ENCODE peak calls at places on chromosomes 16 and 17, in four cellular contexts. E, V, C and J are unnamed samples.

GRCh38 chr17:18004901-18005305 is 32.2 kb downstream of the DRC3 start:
- DNase-seq in C (no peak), E (no peak), V (no peak), J (no peak)

GRCh38 chr17:48113201-48113676 is 5.7 kb downstream of the SNX11 start:
- DNase-seq in V (no peak), E (no peak), C (peak; percentile 47), J (no peak)

GRCh38 chr16:89473791-89474414 is 16.5 kb downstream of the ANKRD11 start:
- DNase-seq in V (no peak), C (no peak), E (peak; percentile 74), J (no peak)

GRCh38 chr17:8791910-8792270 is 7.3 kb downstream of the MFSD6L start:
- DNase-seq in C (peak; percentile 14), V (peak; percentile 16), E (peak; percentile 67), J (no peak)

GRCh38 chr16:23207485-23207884 is 24.9 kb downstream of the SCNN1G start:
- DNase-seq in E (no peak), C (no peak), V (no peak), J (no peak)

GRCh38 chr17:17204635-17205231 is 1.4 kb downstream of the PLD6 start:
- DNase-seq in E (no peak), C (no peak), V (no peak), J (no peak)

GRCh38 chr17:7014995-7015586 is 2.7 kb downstream of the RNASEK start:
- DNase-seq in C (peak; percentile 36), E (peak; percentile 61), V (no peak), J (no peak)

GRCh38 chr17:60712675-60713074 is 35.0 kb downstream of the BCAS3 start:
- DNase-seq in E (no peak), V (no peak), C (no peak), J (no peak)

GRCh38 chr17:30093463-30094147 is 23.0 kb upstream of the NSRP1 start:
- DNase-seq in C (peak; percentile 53), V (no peak), E (peak; percentile 76), J (no peak)

GRCh38 chr16:12459401-12459791 is 344.3 kb downstream of the CPPED1 start:
- DNase-seq in V (no peak), C (peak; percentile 71), E (no peak), J (peak; percentile 36)

GRCh38 chr17:44067547-44067945 is 1.1 kb upstream of the LSM12 start:
- DNase-seq in C (no peak), E (no peak), V (no peak), J (no peak)

GRCh38 chr17:5099271-5099670 is 12.4 kb downstream of the ZNF232 start:
- DNase-seq in V (no peak), C (no peak), E (no peak), J (no peak)

GRCh38 chr17:81020767-81021497 is 14.0 kb upstream of the BAIAP2 start:
- DNase-seq in C (no peak), V (no peak), E (peak; percentile 73), J (peak; percentile 74)

GRCh38 chr17:50772251-50772650 is 4.9 kb upstream of the ANKRD40CL start:
- DNase-seq in C (no peak), E (no peak), V (no peak), J (no peak)

GRCh38 chr17:40612510-40613244 is 34.9 kb downstream of the SMARCE1 start:
- DNase-seq in C (no peak), V (no peak), E (no peak), J (no peak)

GRCh38 chr17:66171692-66172091 is 20.2 kb downstream of the CEP112 start:
- DNase-seq in V (no peak), E (no peak), C (no peak), J (no peak)

GRCh38 chr16:88917146-88917914 is 50.9 kb upstream of the PABPN1L start:
- DNase-seq in E (no peak), C (no peak), V (no peak), J (no peak)

GRCh38 chr16:1712791-1713261 is 6.8 kb downstream of the MAPK8IP3 start:
- DNase-seq in C (no peak), E (no peak), V (no peak), J (no peak)

GRCh38 chr16:23058576-23058975 is 90.7 kb downstream of the USP31 start:
- DNase-seq in V (no peak), E (no peak), C (no peak), J (no peak)

GRCh38 chr16:66289986-66290385 is 76.5 kb upstream of the CDH5 start:
- DNase-seq in E (no peak), V (no peak), C (no peak), J (no peak)

GRCh38 chr17:21374455-21375161 is 1.5 kb upstream of the KCNJ12 start:
- DNase-seq in V (no peak), E (no peak), C (no peak), J (no peak)

GRCh38 chr17:39027037-39027436 is 59.8 kb upstream of the FBXO47 start:
- DNase-seq in E (peak; percentile 26), V (no peak), C (peak; percentile 84), J (peak; percentile 82)

GRCh38 chr17:67474081-67474661 is 97.1 kb downstream of the PITPNC1 start:
- DNase-seq in V (peak; percentile 70), C (no peak), E (peak; percentile 97), J (peak; percentile 26)

GRCh38 chr17:67467500-67468481 is 90.7 kb downstream of the PITPNC1 start:
- DNase-seq in V (no peak), E (no peak), C (no peak), J (no peak)

GRCh38 chr17:67466251-67466650 is 89.2 kb downstream of the PITPNC1 start:
- DNase-seq in C (no peak), V (no peak), E (no peak), J (no peak)

GRCh38 chr17:67471118-67471517 is 94.0 kb downstream of the PITPNC1 start:
- DNase-seq in E (no peak), V (no peak), C (no peak), J (no peak)

DNA sequence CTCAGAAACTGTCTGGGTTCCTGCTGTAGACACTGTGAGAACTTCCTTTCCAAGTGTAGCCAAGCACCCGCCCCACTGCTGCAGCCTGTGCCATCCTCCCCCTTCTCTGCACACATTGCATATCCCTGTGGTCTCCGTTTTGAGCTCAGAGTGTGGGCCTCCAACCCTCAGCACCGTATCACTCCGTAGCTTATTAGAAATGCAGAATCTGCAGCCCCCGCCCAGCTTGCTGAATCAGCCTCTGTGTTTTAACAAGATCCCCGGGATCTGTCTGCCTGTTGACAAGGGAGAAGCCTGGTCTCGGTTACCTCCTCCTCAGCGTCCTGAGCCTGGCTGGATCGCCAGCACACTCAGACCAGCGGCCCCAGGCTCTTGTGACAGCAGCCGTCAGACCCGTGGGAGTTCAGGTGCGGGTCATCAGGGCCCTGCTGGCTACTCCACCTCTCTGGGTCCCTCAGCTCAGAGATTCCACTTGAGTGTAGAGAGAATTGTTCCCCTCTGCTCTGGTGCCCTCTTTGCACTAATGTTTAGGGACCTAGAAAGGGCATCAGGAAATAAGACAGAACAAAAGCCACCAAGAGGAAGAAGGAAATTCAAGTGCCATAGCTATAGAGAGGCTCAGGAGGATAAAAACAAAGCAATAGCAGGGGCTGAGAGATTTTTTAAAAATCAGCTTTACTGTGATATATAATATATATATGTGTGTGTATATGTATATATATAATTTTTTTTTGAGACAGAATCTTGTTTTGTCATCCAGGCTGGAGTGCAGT is 92.3 kb downstream of the PITPNC1 start:
- DNase-seq in V (no peak), E (peak; percentile 41), C (no peak), J (no peak)
- H3K4me3 ChIP-seq in V (no peak overlapping the region), E (no peak overlapping the region), C (no peak overlapping the region), J (peak overlapping the region; percentile 17)

GRCh38 chr17:76265624-76266243 is 586 bp downstream of the UBALD2 start:
- DNase-seq in V (no peak), C (peak; percentile 77), E (peak; percentile 52), J (peak; percentile 70)

GRCh38 chr17:76266244-76266938 is 1.2 kb downstream of the UBALD2 start:
- DNase-seq in C (peak; percentile 8), V (no peak), E (peak; percentile 46), J (no peak)

GRCh38 chr17:76264755-76265623 is at the start of gene UBALD2:
- DNase-seq in V (peak; percentile 99), C (peak; percentile 100), E (peak; percentile 100), J (peak; percentile 100)

GRCh38 chr17:76268015-76268749 is 3.0 kb downstream of the UBALD2 start:
- DNase-seq in E (peak; percentile 83), V (no peak), C (peak; percentile 82), J (peak; percentile 84)

GRCh38 chr17:76267051-76267576 is 2.0 kb downstream of the UBALD2 start:
- DNase-seq in C (no peak), V (no peak), E (no peak), J (no peak)
- H3K4me3 ChIP-seq in C (no peak overlapping the region), V (peak overlapping the region; percentile 80), E (peak overlapping the region; percentile 80), J (peak overlapping the region; percentile 93)

DNA sequence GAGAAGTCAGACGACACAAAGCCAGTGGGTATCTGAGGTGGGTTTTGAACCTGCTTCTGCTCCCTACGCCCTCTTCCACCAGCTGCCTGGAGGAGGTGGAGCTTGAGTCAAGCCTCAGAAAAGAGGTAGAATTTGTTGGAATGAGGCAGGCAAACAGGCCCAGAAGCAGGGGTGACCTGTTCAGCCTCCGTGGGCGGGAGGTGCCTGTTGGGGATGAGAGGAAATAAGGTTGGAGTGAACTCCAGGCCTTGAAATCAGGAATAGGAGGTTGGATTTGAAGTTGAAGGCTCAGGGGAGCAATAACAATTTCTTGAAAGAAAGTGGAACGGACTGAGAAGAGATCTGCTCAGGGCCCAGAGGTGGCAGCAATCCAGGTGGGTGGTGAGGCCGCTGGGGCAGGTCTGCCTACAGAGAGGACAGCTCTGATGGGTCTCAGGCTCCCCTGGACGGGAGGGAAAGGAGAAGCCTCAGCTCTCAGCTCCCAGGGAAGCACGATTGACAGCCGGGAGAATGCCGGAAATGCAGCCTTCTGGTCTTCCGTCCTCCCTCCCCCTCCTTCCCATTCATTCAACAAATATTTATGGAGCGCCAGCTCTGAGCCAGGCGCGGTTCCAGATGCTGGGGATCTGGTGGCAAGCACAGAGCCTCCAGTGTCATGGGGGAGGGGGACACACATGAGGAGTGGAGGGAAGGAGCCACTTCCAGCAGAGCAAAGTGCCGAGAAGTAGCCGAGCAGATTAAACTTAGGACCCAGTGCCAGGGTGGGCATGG is 61.9 kb upstream of the CIBAR2 start:
- DNase-seq in C (peak; percentile 51), V (peak; percentile 59), E (peak; percentile 60), J (no peak)
- H3K4me3 ChIP-seq in C (no peak overlapping the region), V (peak overlapping the region; percentile 23), E (peak overlapping the region; percentile 25), J (no peak overlapping the region)

GRCh38 chr17:72952220-72952619 is 140.3 kb downstream of the SLC39A11 start:
- DNase-seq in C (no peak), E (no peak), V (no peak), J (no peak)

GRCh38 chr17:72954595-72954994 is 137.9 kb downstream of the SLC39A11 start:
- DNase-seq in V (no peak), E (no peak), C (no peak), J (no peak)

GRCh38 chr17:72950236-72950931 is 142.1 kb downstream of the SLC39A11 start:
- DNase-seq in C (no peak), E (no peak), V (no peak), J (no peak)

GRCh38 chr17:72953621-72954020 is 138.9 kb downstream of the SLC39A11 start:
- DNase-seq in E (no peak), V (no peak), C (no peak), J (no peak)

GRCh38 chr17:72952641-72953313 is 139.7 kb downstream of the SLC39A11 start:
- DNase-seq in E (no peak), C (no peak), V (no peak), J (no peak)
- H3K4me3 ChIP-seq in E (no peak overlapping the region), C (no peak overlapping the region), V (no peak overlapping the region), J (no peak overlapping the region)

GRCh38 chr16:56102159-56102798 is 89.0 kb upstream of the GNAO1 start:
- DNase-seq in V (no peak), C (peak; percentile 38), E (peak; percentile 1), J (peak; percentile 61)
- H3K4me3 ChIP-seq in V (no peak overlapping the region), C (no peak overlapping the region), E (no peak overlapping the region), J (peak overlapping the region; percentile 59)

GRCh38 chr17:70313031-70313430 is 143.7 kb downstream of the KCNJ2 start:
- DNase-seq in V (no peak), C (no peak), E (no peak), J (no peak)
- H3K4me3 ChIP-seq in V (no peak overlapping the region), C (no peak overlapping the region), E (no peak overlapping the region), J (no peak overlapping the region)